ENCODE peak calls at places on chromosome 1, in ten cellular contexts. One of them, this sample, is unnamed.

GRCh38 chr1:234509457-234510328 is 30.7 kb upstream of the TARBP1 start:
- DNase-seq in stimulated activated CD4-positive, alpha-beta T cell treated with anti-CD3 and anti-CD28 coated beads, TNF-alpha, amount 100 ng/mL, for 1 hour: no peak
- DNase-seq in DND-41: peak
- DNase-seq in T-helper 9 cell: no peak
- DNase-seq in SHP77: no peak
- DNase-seq in Kasumi-1: no peak
- DNase-seq in stimulated activated CD8-positive, alpha-beta memory T cell treated with anti-CD3 and anti-CD28 coated beads, Interleukin-4, amount 100 ng/mL, for 24 hours: no peak
- DNase-seq in foreskin fibroblast: no peak
- DNase-seq in IMR-90: no peak
- DNase-seq in AG04449: no peak
- DNase-seq in this sample: no peak

GRCh38 chr1:2478100-2478499 is 2.0 kb downstream of the PLCH2 start:
- DNase-seq in stimulated activated CD4-positive, alpha-beta T cell treated with anti-CD3 and anti-CD28 coated beads, TNF-alpha, amount 100 ng/mL, for 1 hour: no peak
- DNase-seq in DND-41: no peak
- DNase-seq in T-helper 9 cell: no peak
- DNase-seq in SHP77: no peak
- DNase-seq in Kasumi-1: no peak
- DNase-seq in stimulated activated CD8-positive, alpha-beta memory T cell treated with anti-CD3 and anti-CD28 coated beads, Interleukin-4, amount 100 ng/mL, for 24 hours: no peak
- DNase-seq in foreskin fibroblast: no peak
- DNase-seq in IMR-90: no peak
- DNase-seq in AG04449: no peak
- DNase-seq in this sample: no peak

GRCh38 chr1:25549273-25550154 is 6.1 kb downstream of the LDLRAP1 start:
- DNase-seq in stimulated activated CD4-positive, alpha-beta T cell treated with anti-CD3 and anti-CD28 coated beads, TNF-alpha, amount 100 ng/mL, for 1 hour: no peak
- DNase-seq in DND-41: no peak
- DNase-seq in T-helper 9 cell: peak
- DNase-seq in SHP77: peak
- DNase-seq in Kasumi-1: peak
- DNase-seq in stimulated activated CD8-positive, alpha-beta memory T cell treated with anti-CD3 and anti-CD28 coated beads, Interleukin-4, amount 100 ng/mL, for 24 hours: peak
- DNase-seq in foreskin fibroblast: no peak
- DNase-seq in IMR-90: peak
- DNase-seq in AG04449: no peak
- DNase-seq in this sample: no peak

GRCh38 chr1:94514095-94514727 is 27.3 kb downstream of the F3 start:
- DNase-seq in stimulated activated CD4-positive, alpha-beta T cell treated with anti-CD3 and anti-CD28 coated beads, TNF-alpha, amount 100 ng/mL, for 1 hour: no peak
- DNase-seq in DND-41: peak
- DNase-seq in T-helper 9 cell: no peak
- DNase-seq in SHP77: peak
- DNase-seq in Kasumi-1: peak
- DNase-seq in stimulated activated CD8-positive, alpha-beta memory T cell treated with anti-CD3 and anti-CD28 coated beads, Interleukin-4, amount 100 ng/mL, for 24 hours: no peak
- DNase-seq in foreskin fibroblast: no peak
- DNase-seq in IMR-90: peak
- DNase-seq in AG04449: no peak
- DNase-seq in this sample: peak

GRCh38 chr1:63693956-63694607 is 79.7 kb upstream of the ROR1 start:
- DNase-seq in stimulated activated CD4-positive, alpha-beta T cell treated with anti-CD3 and anti-CD28 coated beads, TNF-alpha, amount 100 ng/mL, for 1 hour: no peak
- DNase-seq in DND-41: no peak
- DNase-seq in T-helper 9 cell: no peak
- DNase-seq in SHP77: no peak
- DNase-seq in Kasumi-1: no peak
- DNase-seq in stimulated activated CD8-positive, alpha-beta memory T cell treated with anti-CD3 and anti-CD28 coated beads, Interleukin-4, amount 100 ng/mL, for 24 hours: no peak
- DNase-seq in foreskin fibroblast: no peak
- DNase-seq in IMR-90: peak
- DNase-seq in AG04449: no peak
- DNase-seq in this sample: no peak

GRCh38 chr1:156813750-156814570 is 2.7 kb downstream of the SH2D2A start:
- DNase-seq in stimulated activated CD4-positive, alpha-beta T cell treated with anti-CD3 and anti-CD28 coated beads, TNF-alpha, amount 100 ng/mL, for 1 hour: peak
- DNase-seq in DND-41: no peak
- DNase-seq in T-helper 9 cell: peak
- DNase-seq in SHP77: peak
- DNase-seq in Kasumi-1: peak
- DNase-seq in stimulated activated CD8-positive, alpha-beta memory T cell treated with anti-CD3 and anti-CD28 coated beads, Interleukin-4, amount 100 ng/mL, for 24 hours: peak
- DNase-seq in foreskin fibroblast: peak
- DNase-seq in IMR-90: peak
- DNase-seq in AG04449: no peak
- DNase-seq in this sample: peak

GRCh38 chr1:164644774-164645634 is 86.0 kb downstream of the PBX1 start:
- DNase-seq in stimulated activated CD4-positive, alpha-beta T cell treated with anti-CD3 and anti-CD28 coated beads, TNF-alpha, amount 100 ng/mL, for 1 hour: no peak
- DNase-seq in DND-41: no peak
- DNase-seq in T-helper 9 cell: no peak
- DNase-seq in SHP77: peak
- DNase-seq in Kasumi-1: no peak
- DNase-seq in stimulated activated CD8-positive, alpha-beta memory T cell treated with anti-CD3 and anti-CD28 coated beads, Interleukin-4, amount 100 ng/mL, for 24 hours: no peak
- DNase-seq in foreskin fibroblast: peak
- DNase-seq in IMR-90: peak
- DNase-seq in AG04449: no peak
- DNase-seq in this sample: no peak

GRCh38 chr1:150562384-150563339 is 13.5 kb downstream of the ADAMTSL4 start:
- DNase-seq in stimulated activated CD4-positive, alpha-beta T cell treated with anti-CD3 and anti-CD28 coated beads, TNF-alpha, amount 100 ng/mL, for 1 hour: peak
- DNase-seq in DND-41: peak
- DNase-seq in T-helper 9 cell: peak
- DNase-seq in SHP77: peak
- DNase-seq in Kasumi-1: no peak
- DNase-seq in stimulated activated CD8-positive, alpha-beta memory T cell treated with anti-CD3 and anti-CD28 coated beads, Interleukin-4, amount 100 ng/mL, for 24 hours: peak
- DNase-seq in foreskin fibroblast: no peak
- DNase-seq in IMR-90: no peak
- DNase-seq in AG04449: no peak
- DNase-seq in this sample: no peak

GRCh38 chr1:30805301-30806003 is 47.9 kb upstream of the LAPTM5 start:
- DNase-seq in stimulated activated CD4-positive, alpha-beta T cell treated with anti-CD3 and anti-CD28 coated beads, TNF-alpha, amount 100 ng/mL, for 1 hour: no peak
- DNase-seq in DND-41: no peak
- DNase-seq in T-helper 9 cell: no peak
- DNase-seq in SHP77: no peak
- DNase-seq in Kasumi-1: no peak
- DNase-seq in stimulated activated CD8-positive, alpha-beta memory T cell treated with anti-CD3 and anti-CD28 coated beads, Interleukin-4, amount 100 ng/mL, for 24 hours: no peak
- DNase-seq in foreskin fibroblast: no peak
- DNase-seq in IMR-90: no peak
- DNase-seq in AG04449: no peak
- DNase-seq in this sample: no peak

GRCh38 chr1:27152829-27153548 is 1.9 kb downstream of the SLC9A1 start:
- DNase-seq in stimulated activated CD4-positive, alpha-beta T cell treated with anti-CD3 and anti-CD28 coated beads, TNF-alpha, amount 100 ng/mL, for 1 hour: no peak
- DNase-seq in DND-41: no peak
- DNase-seq in T-helper 9 cell: no peak
- DNase-seq in SHP77: no peak
- DNase-seq in Kasumi-1: no peak
- DNase-seq in stimulated activated CD8-positive, alpha-beta memory T cell treated with anti-CD3 and anti-CD28 coated beads, Interleukin-4, amount 100 ng/mL, for 24 hours: no peak
- DNase-seq in foreskin fibroblast: no peak
- DNase-seq in IMR-90: no peak
- DNase-seq in AG04449: no peak
- DNase-seq in this sample: no peak

GRCh38 chr1:19435181-19435580 is 50.2 kb downstream of the CAPZB start:
- DNase-seq in stimulated activated CD4-positive, alpha-beta T cell treated with anti-CD3 and anti-CD28 coated beads, TNF-alpha, amount 100 ng/mL, for 1 hour: no peak
- DNase-seq in DND-41: no peak
- DNase-seq in T-helper 9 cell: no peak
- DNase-seq in SHP77: no peak
- DNase-seq in Kasumi-1: peak
- DNase-seq in stimulated activated CD8-positive, alpha-beta memory T cell treated with anti-CD3 and anti-CD28 coated beads, Interleukin-4, amount 100 ng/mL, for 24 hours: no peak
- DNase-seq in foreskin fibroblast: peak
- DNase-seq in IMR-90: peak
- DNase-seq in AG04449: peak
- DNase-seq in this sample: no peak

GRCh38 chr1:78553859-78554258 is 63.1 kb downstream of the PTGFR start:
- DNase-seq in stimulated activated CD4-positive, alpha-beta T cell treated with anti-CD3 and anti-CD28 coated beads, TNF-alpha, amount 100 ng/mL, for 1 hour: no peak
- DNase-seq in DND-41: peak
- DNase-seq in T-helper 9 cell: no peak
- DNase-seq in SHP77: no peak
- DNase-seq in Kasumi-1: peak
- DNase-seq in stimulated activated CD8-positive, alpha-beta memory T cell treated with anti-CD3 and anti-CD28 coated beads, Interleukin-4, amount 100 ng/mL, for 24 hours: no peak
- DNase-seq in foreskin fibroblast: no peak
- DNase-seq in IMR-90: no peak
- DNase-seq in AG04449: no peak
- DNase-seq in this sample: no peak

GRCh38 chr1:187892640-187893039 is 1063.9 kb downstream of the PLA2G4A start:
- DNase-seq in stimulated activated CD4-positive, alpha-beta T cell treated with anti-CD3 and anti-CD28 coated beads, TNF-alpha, amount 100 ng/mL, for 1 hour: no peak
- DNase-seq in DND-41: no peak
- DNase-seq in T-helper 9 cell: no peak
- DNase-seq in SHP77: no peak
- DNase-seq in Kasumi-1: no peak
- DNase-seq in stimulated activated CD8-positive, alpha-beta memory T cell treated with anti-CD3 and anti-CD28 coated beads, Interleukin-4, amount 100 ng/mL, for 24 hours: no peak
- DNase-seq in foreskin fibroblast: no peak
- DNase-seq in IMR-90: no peak
- DNase-seq in AG04449: no peak
- DNase-seq in this sample: no peak

GRCh38 chr1:233664254-233664653 is 50.3 kb downstream of the KCNK1 start:
- DNase-seq in stimulated activated CD4-positive, alpha-beta T cell treated with anti-CD3 and anti-CD28 coated beads, TNF-alpha, amount 100 ng/mL, for 1 hour: no peak
- DNase-seq in DND-41: no peak
- DNase-seq in T-helper 9 cell: no peak
- DNase-seq in SHP77: no peak
- DNase-seq in Kasumi-1: no peak
- DNase-seq in stimulated activated CD8-positive, alpha-beta memory T cell treated with anti-CD3 and anti-CD28 coated beads, Interleukin-4, amount 100 ng/mL, for 24 hours: no peak
- DNase-seq in foreskin fibroblast: no peak
- DNase-seq in IMR-90: no peak
- DNase-seq in AG04449: no peak
- DNase-seq in this sample: no peak

GRCh38 chr1:167455786-167456446 is 62.4 kb downstream of the CD247 start:
- DNase-seq in stimulated activated CD4-positive, alpha-beta T cell treated with anti-CD3 and anti-CD28 coated beads, TNF-alpha, amount 100 ng/mL, for 1 hour: no peak
- DNase-seq in DND-41: peak
- DNase-seq in T-helper 9 cell: no peak
- DNase-seq in SHP77: no peak
- DNase-seq in Kasumi-1: peak
- DNase-seq in stimulated activated CD8-positive, alpha-beta memory T cell treated with anti-CD3 and anti-CD28 coated beads, Interleukin-4, amount 100 ng/mL, for 24 hours: no peak
- DNase-seq in foreskin fibroblast: no peak
- DNase-seq in IMR-90: no peak
- DNase-seq in AG04449: no peak
- DNase-seq in this sample: peak

GRCh38 chr1:68624233-68624632 is 127.4 kb upstream of the DEPDC1 start:
- DNase-seq in stimulated activated CD4-positive, alpha-beta T cell treated with anti-CD3 and anti-CD28 coated beads, TNF-alpha, amount 100 ng/mL, for 1 hour: no peak
- DNase-seq in DND-41: no peak
- DNase-seq in T-helper 9 cell: no peak
- DNase-seq in SHP77: no peak
- DNase-seq in Kasumi-1: no peak
- DNase-seq in stimulated activated CD8-positive, alpha-beta memory T cell treated with anti-CD3 and anti-CD28 coated beads, Interleukin-4, amount 100 ng/mL, for 24 hours: no peak
- DNase-seq in foreskin fibroblast: peak
- DNase-seq in IMR-90: peak
- DNase-seq in AG04449: no peak
- DNase-seq in this sample: no peak

GRCh38 chr1:19062258-19063029 is 106.0 kb upstream of the IFFO2 start:
- DNase-seq in stimulated activated CD4-positive, alpha-beta T cell treated with anti-CD3 and anti-CD28 coated beads, TNF-alpha, amount 100 ng/mL, for 1 hour: no peak
- DNase-seq in DND-41: peak
- DNase-seq in T-helper 9 cell: no peak
- DNase-seq in SHP77: peak
- DNase-seq in Kasumi-1: no peak
- DNase-seq in stimulated activated CD8-positive, alpha-beta memory T cell treated with anti-CD3 and anti-CD28 coated beads, Interleukin-4, amount 100 ng/mL, for 24 hours: no peak
- DNase-seq in foreskin fibroblast: no peak
- DNase-seq in IMR-90: no peak
- DNase-seq in AG04449: no peak
- DNase-seq in this sample: no peak

GRCh38 chr1:232610187-232610901 is 19.6 kb downstream of the SIPA1L2 start:
- DNase-seq in stimulated activated CD4-positive, alpha-beta T cell treated with anti-CD3 and anti-CD28 coated beads, TNF-alpha, amount 100 ng/mL, for 1 hour: no peak
- DNase-seq in DND-41: no peak
- DNase-seq in T-helper 9 cell: no peak
- DNase-seq in SHP77: peak
- DNase-seq in Kasumi-1: no peak
- DNase-seq in stimulated activated CD8-positive, alpha-beta memory T cell treated with anti-CD3 and anti-CD28 coated beads, Interleukin-4, amount 100 ng/mL, for 24 hours: no peak
- DNase-seq in foreskin fibroblast: no peak
- DNase-seq in IMR-90: no peak
- DNase-seq in AG04449: no peak
- DNase-seq in this sample: no peak

GRCh38 chr1:70200065-70200464 is 5.3 kb downstream of the LRRC40 start:
- DNase-seq in stimulated activated CD4-positive, alpha-beta T cell treated with anti-CD3 and anti-CD28 coated beads, TNF-alpha, amount 100 ng/mL, for 1 hour: no peak
- DNase-seq in DND-41: no peak
- DNase-seq in T-helper 9 cell: no peak
- DNase-seq in SHP77: no peak
- DNase-seq in Kasumi-1: no peak
- DNase-seq in stimulated activated CD8-positive, alpha-beta memory T cell treated with anti-CD3 and anti-CD28 coated beads, Interleukin-4, amount 100 ng/mL, for 24 hours: no peak
- DNase-seq in foreskin fibroblast: no peak
- DNase-seq in IMR-90: no peak
- DNase-seq in AG04449: no peak
- DNase-seq in this sample: no peak

GRCh38 chr1:150550222-150551048 is 1.2 kb downstream of the ADAMTSL4 start:
- DNase-seq in stimulated activated CD4-positive, alpha-beta T cell treated with anti-CD3 and anti-CD28 coated beads, TNF-alpha, amount 100 ng/mL, for 1 hour: no peak
- DNase-seq in DND-41: no peak
- DNase-seq in T-helper 9 cell: no peak
- DNase-seq in SHP77: no peak
- DNase-seq in Kasumi-1: no peak
- DNase-seq in stimulated activated CD8-positive, alpha-beta memory T cell treated with anti-CD3 and anti-CD28 coated beads, Interleukin-4, amount 100 ng/mL, for 24 hours: no peak
- DNase-seq in foreskin fibroblast: no peak
- DNase-seq in IMR-90: no peak
- DNase-seq in AG04449: no peak
- DNase-seq in this sample: no peak

GRCh38 chr1:200038987-200039848 is 11.7 kb downstream of the NR5A2 start:
- DNase-seq in stimulated activated CD4-positive, alpha-beta T cell treated with anti-CD3 and anti-CD28 coated beads, TNF-alpha, amount 100 ng/mL, for 1 hour: no peak
- DNase-seq in DND-41: no peak
- DNase-seq in T-helper 9 cell: no peak
- DNase-seq in SHP77: no peak
- DNase-seq in Kasumi-1: peak
- DNase-seq in stimulated activated CD8-positive, alpha-beta memory T cell treated with anti-CD3 and anti-CD28 coated beads, Interleukin-4, amount 100 ng/mL, for 24 hours: no peak
- DNase-seq in foreskin fibroblast: no peak
- DNase-seq in IMR-90: no peak
- DNase-seq in AG04449: no peak
- DNase-seq in this sample: peak

GRCh38 chr1:25349606-25350005 is 11.5 kb downstream of the TMEM50A start:
- DNase-seq in stimulated activated CD4-positive, alpha-beta T cell treated with anti-CD3 and anti-CD28 coated beads, TNF-alpha, amount 100 ng/mL, for 1 hour: no peak
- DNase-seq in DND-41: no peak
- DNase-seq in T-helper 9 cell: no peak
- DNase-seq in SHP77: no peak
- DNase-seq in Kasumi-1: no peak
- DNase-seq in stimulated activated CD8-positive, alpha-beta memory T cell treated with anti-CD3 and anti-CD28 coated beads, Interleukin-4, amount 100 ng/mL, for 24 hours: no peak
- DNase-seq in foreskin fibroblast: no peak
- DNase-seq in IMR-90: no peak
- DNase-seq in AG04449: no peak
- DNase-seq in this sample: no peak

GRCh38 chr1:201982923-201983805 is 716 bp downstream of the RNPEP start:
- DNase-seq in stimulated activated CD4-positive, alpha-beta T cell treated with anti-CD3 and anti-CD28 coated beads, TNF-alpha, amount 100 ng/mL, for 1 hour: peak
- DNase-seq in DND-41: peak
- DNase-seq in T-helper 9 cell: peak
- DNase-seq in SHP77: peak
- DNase-seq in Kasumi-1: peak
- DNase-seq in stimulated activated CD8-positive, alpha-beta memory T cell treated with anti-CD3 and anti-CD28 coated beads, Interleukin-4, amount 100 ng/mL, for 24 hours: peak
- DNase-seq in foreskin fibroblast: peak
- DNase-seq in IMR-90: peak
- DNase-seq in AG04449: no peak
- DNase-seq in this sample: peak

GRCh38 chr1:164651378-164651951 is 92.5 kb downstream of the PBX1 start:
- DNase-seq in stimulated activated CD4-positive, alpha-beta T cell treated with anti-CD3 and anti-CD28 coated beads, TNF-alpha, amount 100 ng/mL, for 1 hour: no peak
- DNase-seq in DND-41: no peak
- DNase-seq in T-helper 9 cell: no peak
- DNase-seq in SHP77: no peak
- DNase-seq in Kasumi-1: no peak
- DNase-seq in stimulated activated CD8-positive, alpha-beta memory T cell treated with anti-CD3 and anti-CD28 coated beads, Interleukin-4, amount 100 ng/mL, for 24 hours: no peak
- DNase-seq in foreskin fibroblast: peak
- DNase-seq in IMR-90: peak
- DNase-seq in AG04449: no peak
- DNase-seq in this sample: no peak

GRCh38 chr1:192476802-192477298 is 98.7 kb upstream of the RGS1 start:
- DNase-seq in stimulated activated CD4-positive, alpha-beta T cell treated with anti-CD3 and anti-CD28 coated beads, TNF-alpha, amount 100 ng/mL, for 1 hour: no peak
- DNase-seq in DND-41: no peak
- DNase-seq in T-helper 9 cell: no peak
- DNase-seq in SHP77: peak
- DNase-seq in Kasumi-1: no peak
- DNase-seq in stimulated activated CD8-positive, alpha-beta memory T cell treated with anti-CD3 and anti-CD28 coated beads, Interleukin-4, amount 100 ng/mL, for 24 hours: no peak
- DNase-seq in foreskin fibroblast: peak
- DNase-seq in IMR-90: peak
- DNase-seq in AG04449: no peak
- DNase-seq in this sample: no peak

GRCh38 chr1:147534386-147534785 is 6.9 kb upstream of the BCL9 start:
- DNase-seq in stimulated activated CD4-positive, alpha-beta T cell treated with anti-CD3 and anti-CD28 coated beads, TNF-alpha, amount 100 ng/mL, for 1 hour: no peak
- DNase-seq in DND-41: no peak
- DNase-seq in T-helper 9 cell: no peak
- DNase-seq in SHP77: no peak
- DNase-seq in Kasumi-1: no peak
- DNase-seq in stimulated activated CD8-positive, alpha-beta memory T cell treated with anti-CD3 and anti-CD28 coated beads, Interleukin-4, amount 100 ng/mL, for 24 hours: no peak
- DNase-seq in foreskin fibroblast: no peak
- DNase-seq in IMR-90: peak
- DNase-seq in AG04449: no peak
- DNase-seq in this sample: no peak

GRCh38 chr1:9593492-9594465 is 5.1 kb downstream of the TMEM201 start:
- DNase-seq in stimulated activated CD4-positive, alpha-beta T cell treated with anti-CD3 and anti-CD28 coated beads, TNF-alpha, amount 100 ng/mL, for 1 hour: no peak
- DNase-seq in DND-41: peak
- DNase-seq in T-helper 9 cell: no peak
- DNase-seq in SHP77: peak
- DNase-seq in Kasumi-1: peak
- DNase-seq in stimulated activated CD8-positive, alpha-beta memory T cell treated with anti-CD3 and anti-CD28 coated beads, Interleukin-4, amount 100 ng/mL, for 24 hours: peak
- DNase-seq in foreskin fibroblast: peak
- DNase-seq in IMR-90: peak
- DNase-seq in AG04449: peak
- DNase-seq in this sample: peak

GRCh38 chr1:151838491-151839412 is 868 bp downstream of the C2CD4D start:
- DNase-seq in stimulated activated CD4-positive, alpha-beta T cell treated with anti-CD3 and anti-CD28 coated beads, TNF-alpha, amount 100 ng/mL, for 1 hour: no peak
- DNase-seq in DND-41: no peak
- DNase-seq in T-helper 9 cell: peak
- DNase-seq in SHP77: no peak
- DNase-seq in Kasumi-1: no peak
- DNase-seq in stimulated activated CD8-positive, alpha-beta memory T cell treated with anti-CD3 and anti-CD28 coated beads, Interleukin-4, amount 100 ng/mL, for 24 hours: no peak
- DNase-seq in foreskin fibroblast: no peak
- DNase-seq in IMR-90: no peak
- DNase-seq in AG04449: no peak
- DNase-seq in this sample: no peak

This sample was measured in endothelial cell.